ENCODE peak calls at places on chromosomes 16 and 17, in eight cellular contexts. D is left cardiac atrium; K is RCC 7860; L is right lobe of liver; J is NT2/D1; V is A172; A is activated effector memory CD4-positive, alpha-beta T cell treated with anti-CD3 and anti-CD28 coated beads, Interleukin-2, amount 50 U/mL, for 16 hours; R is GM12892. H is an unnamed sample.

GRCh38 chr16:47037396-47037745 is 63.9 kb upstream of the DNAJA2 start:
- DNase-seq in D (no peak), K (no peak), L (peak), J (no peak), V (no peak), A (no peak), R (peak), H (peak)

GRCh38 chr16:85613609-85614337 is 651 bp downstream of the GSE1 start:
- DNase-seq in D (peak), K (peak), L (peak), J (no peak), V (peak), A (peak), R (no peak), H (peak)

GRCh38 chr16:85665929-85666328 is 22.8 kb downstream of the GINS2 start:
- DNase-seq in D (peak), K (no peak), L (peak), J (no peak), V (no peak), A (no peak), R (no peak), H (no peak)

GRCh38 chr17:62652251-62653001 is 25.0 kb downstream of the MRC2 start:
- DNase-seq in D (peak), K (peak), L (peak), J (no peak), V (peak), A (peak), R (no peak), H (peak)

GRCh38 chr16:4944333-4945281 is 7.7 kb upstream of the PPL start:
- DNase-seq in D (peak), K (peak), L (peak), J (peak), V (peak), A (no peak), R (no peak), H (no peak)

GRCh38 chr16:87860553-87861299 is 8.6 kb downstream of the SLC7A5 start:
- DNase-seq in D (no peak), K (peak), L (no peak), J (no peak), V (peak), A (no peak), R (no peak), H (no peak)

GRCh38 chr17:47717261-47717697 is 15.8 kb upstream of the TBX21 start:
- DNase-seq in D (no peak), K (no peak), L (no peak), J (no peak), V (no peak), A (peak), R (no peak), H (peak)

GRCh38 chr16:81478876-81479496 is 34.4 kb downstream of the CMIP start:
- DNase-seq in D (peak), K (no peak), L (peak), J (no peak), V (no peak), A (no peak), R (peak), H (no peak)

GRCh38 chr16:85686912-85687591 is 1.7 kb downstream of the GINS2 start:
- DNase-seq in D (no peak), K (no peak), L (peak), J (no peak), V (no peak), A (peak), R (no peak), H (peak)

GRCh38 chr16:3086596-3087242 is 12.4 kb downstream of the ZSCAN10 start:
- DNase-seq in D (no peak), K (no peak), L (no peak), J (no peak), V (no peak), A (no peak), R (no peak), H (no peak)

GRCh38 chr17:58786586-58787295 is 31.1 kb downstream of the PPM1E start:
- DNase-seq in D (no peak), K (peak), L (no peak), J (no peak), V (peak), A (no peak), R (no peak), H (no peak)

GRCh38 chr16:71448274-71448866 is 6.5 kb upstream of the TLE7 start:
- DNase-seq in D (no peak), K (no peak), L (no peak), J (no peak), V (no peak), A (no peak), R (no peak), H (no peak)

GRCh38 chr16:85781685-85782370 is 17.5 kb downstream of the EMC8 start:
- DNase-seq in D (peak), K (no peak), L (peak), J (no peak), V (peak), A (no peak), R (no peak), H (no peak)

GRCh38 chr17:31623990-31624389 is 232.5 kb downstream of the RAB11FIP4 start:
- DNase-seq in D (no peak), K (no peak), L (no peak), J (no peak), V (no peak), A (no peak), R (no peak), H (no peak)

GRCh38 chr17:33302394-33302793 is 9.3 kb upstream of the ASIC2 start:
- DNase-seq in D (no peak), K (no peak), L (no peak), J (no peak), V (peak), A (no peak), R (no peak), H (no peak)

GRCh38 chr16:82195917-82196494 is 26.0 kb upstream of the MPHOSPH6 start:
- DNase-seq in D (no peak), K (no peak), L (no peak), J (no peak), V (no peak), A (no peak), R (no peak), H (no peak)

GRCh38 chr17:52737071-52737470 is 578.6 kb upstream of the CA10 start:
- DNase-seq in D (no peak), K (no peak), L (no peak), J (no peak), V (no peak), A (no peak), R (no peak), H (no peak)

GRCh38 chr17:16872836-16873653 is 98.9 kb downstream of the TNFRSF13B start:
- DNase-seq in D (no peak), K (no peak), L (peak), J (peak), V (peak), A (peak), R (peak), H (peak)

GRCh38 chr16:89552329-89552728 is 8.2 kb upstream of the RPL13 start:
- DNase-seq in D (no peak), K (no peak), L (no peak), J (no peak), V (no peak), A (no peak), R (no peak), H (no peak)

GRCh38 chr17:83031321-83031945 is 48.0 kb upstream of the METRNL start:
- DNase-seq in D (no peak), K (no peak), L (no peak), J (no peak), V (no peak), A (peak), R (no peak), H (no peak)

GRCh38 chr16:67428146-67428731 is 2.7 kb upstream of the HSD11B2 start:
- DNase-seq in D (peak), K (peak), L (peak), J (peak), V (no peak), A (peak), R (peak), H (peak)

GRCh38 chr16:4209657-4210056 is 32.2 kb downstream of the SRL start:
- DNase-seq in D (no peak), K (no peak), L (no peak), J (no peak), V (no peak), A (no peak), R (no peak), H (no peak)

GRCh38 chr16:20325005-20325404 is 2.3 kb downstream of the GP2 start:
- DNase-seq in D (no peak), K (no peak), L (no peak), J (no peak), V (no peak), A (no peak), R (no peak), H (no peak)

GRCh38 chr17:34177642-34178041 is 77.4 kb upstream of the CCL2 start:
- DNase-seq in D (no peak), K (no peak), L (no peak), J (no peak), V (peak), A (no peak), R (no peak), H (no peak)

GRCh38 chr17:76072149-76072858 is at the start of gene SRP68:
- DNase-seq in D (peak), K (peak), L (peak), J (peak), V (peak), A (peak), R (peak), H (peak)

GRCh38 chr17:82805254-82805653 is 34.6 kb downstream of the ZNF750 start:
- DNase-seq in D (no peak), K (no peak), L (no peak), J (no peak), V (no peak), A (no peak), R (no peak), H (no peak)

GRCh38 chr17:9259419-9259818 is 238.1 kb downstream of the NTN1 start:
- DNase-seq in D (peak), K (no peak), L (no peak), J (no peak), V (no peak), A (no peak), R (no peak), H (no peak)

GRCh38 chr16:47058295-47059086 is 85.0 kb upstream of the DNAJA2 start:
- DNase-seq in D (peak), K (peak), L (no peak), J (no peak), V (no peak), A (peak), R (no peak), H (no peak)

GRCh38 chr17:3802461-3803307 is 1.7 kb upstream of the ITGAE start:
- DNase-seq in D (no peak), K (peak), L (peak), J (no peak), V (peak), A (no peak), R (no peak), H (no peak)

GRCh38 chr17:61407211-61407911 is 7.7 kb downstream of the TBX2 start:
- DNase-seq in D (no peak), K (no peak), L (peak), J (no peak), V (no peak), A (peak), R (no peak), H (no peak)

GRCh38 chr16:77157773-77158172 is 33.2 kb upstream of the MON1B start:
- DNase-seq in D (no peak), K (no peak), L (no peak), J (no peak), V (no peak), A (no peak), R (no peak), H (no peak)

GRCh38 chr17:7856081-7856791 is 1.1 kb downstream of the NAA38 start:
- DNase-seq in D (peak), K (no peak), L (peak), J (no peak), V (no peak), A (peak), R (no peak), H (peak)

GRCh38 chr17:57107498-57108101 is 22.6 kb downstream of the AKAP1 start:
- DNase-seq in D (no peak), K (peak), L (no peak), J (no peak), V (peak), A (no peak), R (no peak), H (no peak)

GRCh38 chr17:61366715-61367413 is 32.8 kb upstream of the TBX2 start:
- DNase-seq in D (peak), K (no peak), L (no peak), J (no peak), V (no peak), A (no peak), R (no peak), H (no peak)

GRCh38 chr17:66951605-66951953 is 12.9 kb upstream of the CACNG4 start:
- DNase-seq in D (no peak), K (no peak), L (no peak), J (no peak), V (no peak), A (no peak), R (no peak), H (no peak)

GRCh38 chr17:74243013-74243755 is 29.8 kb downstream of the TTYH2 start:
- DNase-seq in D (peak), K (no peak), L (peak), J (no peak), V (no peak), A (no peak), R (no peak), H (no peak)

GRCh38 chr17:55726440-55726839 is 3.8 kb upstream of the TMEM100 start:
- DNase-seq in D (peak), K (no peak), L (peak), J (no peak), V (peak), A (no peak), R (no peak), H (no peak)

GRCh38 chr16:30401768-30402425 is 5.5 kb upstream of the ZNF771 start:
- DNase-seq in D (no peak), K (no peak), L (no peak), J (no peak), V (no peak), A (no peak), R (no peak), H (no peak)

H was measured in activated CD4-positive, alpha-beta T cell treated with anti-CD3 and anti-CD28 coated beads, Interleukin-2, amount 10 ng/mL, durations not matched to agents 7 days and 5 days.